ENCODE peak calls at places on chromosomes 1 and 21, in eight cellular contexts. E is CD8-positive, alpha-beta memory T cell; T is A172; P is small intestine; F is aorta; C is memory B cell; I is activated T-cell treated with anti-CD3 and anti-CD28 coated beads for 24 hours; H is EL. B is an unnamed sample.

GRCh38 chr1:94542088-94542671 is 621 bp upstream of the F3 start:
- DNase-seq in H (peak; percentile 88), I (no peak), P (peak; percentile 30), E (no peak), C (no peak), F (peak; percentile 76), T (peak; percentile 41), B (no peak)

GRCh38 chr1:228860911-228861829 is 125.9 kb downstream of the RHOU start:
- DNase-seq in T (peak; percentile 99), P (peak; percentile 98), F (no peak), I (no peak), C (no peak), E (no peak), H (peak; percentile 89), B (no peak)

GRCh38 chr1:87951852-87952251 is 623.2 kb downstream of the LMO4 start:
- DNase-seq in T (peak; percentile 25), I (no peak), C (no peak), P (no peak), E (no peak), F (no peak), H (no peak), B (no peak)

GRCh38 chr1:53123462-53124129 is 18.8 kb downstream of the SLC1A7 start:
- DNase-seq in I (no peak), T (no peak), P (no peak), F (peak; percentile 85), E (no peak), C (no peak), H (no peak), B (no peak)

GRCh38 chr1:112713466-112714312 is 1.4 kb downstream of the PPM1J start:
- DNase-seq in P (peak; percentile 28), H (no peak), C (peak; percentile 55), T (no peak), I (no peak), F (no peak), E (no peak), B (no peak)

GRCh38 chr1:232725303-232726047 is 79.7 kb upstream of the MAP10 start:
- DNase-seq in C (no peak), F (no peak), H (peak; percentile 45), E (no peak), T (peak; percentile 22), I (no peak), P (no peak), B (no peak)

GRCh38 chr1:42442641-42443040 is 13.2 kb downstream of the ZMYND12 start:
- DNase-seq in I (no peak), E (no peak), H (no peak), T (no peak), C (no peak), P (peak; percentile 54), F (no peak), B (no peak)

GRCh38 chr1:42085596-42085995 is 67.6 kb upstream of the GUCA2B start:
- DNase-seq in P (no peak), C (no peak), F (no peak), H (no peak), E (no peak), I (no peak), T (peak; percentile 2), B (no peak)

GRCh38 chr1:203381151-203381751 is 30.3 kb upstream of the FMOD start:
- DNase-seq in T (no peak), C (peak; percentile 54), P (no peak), I (no peak), F (no peak), E (no peak), H (no peak), B (no peak)

GRCh38 chr21:41715649-41716321 is 51.1 kb downstream of the RIPK4 start:
- DNase-seq in H (no peak), E (no peak), P (peak; percentile 100), T (no peak), F (peak; percentile 41), C (no peak), I (no peak), B (peak; percentile 84)

GRCh38 chr21:44441581-44442265 is 13.6 kb upstream of the LRRC3 start:
- DNase-seq in H (no peak), P (no peak), I (no peak), C (no peak), E (no peak), T (no peak), F (peak; percentile 63), B (no peak)

GRCh38 chr1:17233675-17234074 is 15.2 kb upstream of the PADI3 start:
- DNase-seq in H (peak; percentile 99), E (no peak), I (no peak), F (no peak), C (no peak), T (peak; percentile 98), P (peak; percentile 79), B (peak; percentile 99)

GRCh38 chr1:224529844-224530243 is 86.3 kb upstream of the CNIH3 start:
- DNase-seq in P (no peak), I (no peak), F (no peak), T (no peak), C (no peak), H (no peak), E (no peak), B (no peak)

GRCh38 chr1:212260557-212261342 is 24.5 kb upstream of the PPP2R5A start:
- DNase-seq in H (no peak), T (peak; percentile 77), F (no peak), E (no peak), P (peak; percentile 60), C (no peak), I (no peak), B (no peak)

GRCh38 chr1:31602081-31602480 is 15.4 kb upstream of the HCRTR1 start:
- DNase-seq in I (no peak), H (no peak), E (no peak), T (no peak), F (no peak), P (no peak), C (no peak), B (no peak)

GRCh38 chr1:12475158-12475934 is 142.7 kb downstream of the DHRS3 start:
- DNase-seq in F (no peak), C (no peak), I (no peak), H (no peak), P (peak; percentile 64), T (no peak), E (no peak), B (no peak)

GRCh38 chr1:100775483-100775882 is 55.9 kb downstream of the VCAM1 start:
- DNase-seq in I (no peak), H (no peak), T (no peak), C (no peak), F (no peak), E (no peak), P (peak; percentile 20), B (no peak)

GRCh38 chr1:182392045-182393028 is 747 bp upstream of the GLUL start:
- DNase-seq in T (no peak), F (peak; percentile 85), P (peak; percentile 20), H (peak; percentile 49), I (no peak), C (no peak), E (no peak), B (no peak)

GRCh38 chr1:116667577-116668105 is at the start of gene IGSF3:
- DNase-seq in I (peak; percentile 29), T (peak; percentile 19), F (peak; percentile 89), H (peak; percentile 58), C (no peak), E (peak; percentile 13), P (peak; percentile 85), B (peak; percentile 76)

GRCh38 chr1:47223174-47223920 is 8.7 kb downstream of the TAL1 start:
- DNase-seq in T (no peak), I (no peak), H (no peak), E (no peak), F (no peak), C (no peak), P (no peak), B (no peak)

GRCh38 chr1:63322248-63322943 is at the start of gene FOXD3:
- DNase-seq in I (no peak), H (peak; percentile 56), F (peak; percentile 88), C (no peak), P (peak; percentile 48), T (no peak), E (no peak), B (no peak)

GRCh38 chr21:37871121-37871862 is 45.0 kb downstream of the KCNJ6 start:
- DNase-seq in E (no peak), C (no peak), P (no peak), T (peak; percentile 47), I (no peak), F (no peak), H (peak; percentile 80), B (no peak)

B was measured in RWPE2.